ENCODE peak calls at places on chromosome 20, in eight cellular contexts. A is cerebellar nuclear complex; W is activated naive CD4-positive, alpha-beta T cell treated with anti-CD3 and anti-CD28 coated beads, Interleukin-2, amount 50 U/mL, for 72 hours; R is dermis microvascular lymphatic vessel endothelial cell; O is SK-N-DZ; G is pancreas; H is left ventricle myocardium inferior; T is effector CD4-positive, alpha-beta T cell. N is an unnamed sample.

GRCh38 chr20:38114353-38114791 is 50.7 kb downstream of the TGM2 start:
- DNase-seq in G (no peak), W (no peak), A (no peak), R (no peak), O (no peak), T (no peak), H (no peak), N (no peak)

GRCh38 chr20:48329676-48330644 is 497.8 kb downstream of the PREX1 start:
- DNase-seq in W (no peak), A (no peak), H (no peak), T (no peak), R (peak), O (peak), G (no peak), N (peak)

GRCh38 chr20:53283011-53283410 is 310.6 kb downstream of the ZNF217 start:
- DNase-seq in H (no peak), G (no peak), A (no peak), W (no peak), R (no peak), T (no peak), O (no peak), N (no peak)

GRCh38 chr20:5056801-5057599 is 55.7 kb upstream of the SLC23A2 start:
- DNase-seq in A (no peak), W (peak), R (peak), H (peak), G (no peak), T (peak), O (no peak), N (no peak)

GRCh38 chr20:25250508-25250907 is 2.6 kb downstream of the PYGB start:
- DNase-seq in A (no peak), H (no peak), G (no peak), O (no peak), T (no peak), W (no peak), R (no peak), N (no peak)

GRCh38 chr20:57229490-57229889 is 37.0 kb downstream of the BMP7 start:
- DNase-seq in A (no peak), W (no peak), R (no peak), G (no peak), O (no peak), T (no peak), H (no peak), N (no peak)

GRCh38 chr20:51026317-51026716 is 3.4 kb upstream of the KCNG1 start:
- DNase-seq in T (no peak), W (no peak), G (no peak), H (no peak), O (no peak), A (no peak), R (no peak), N (no peak)

GRCh38 chr20:64226686-64227576 is 28.6 kb upstream of the PCMTD2 start:
- DNase-seq in H (no peak), O (no peak), R (no peak), T (no peak), W (no peak), G (peak), A (no peak), N (no peak)

GRCh38 chr20:5714261-5715041 is 35.8 kb upstream of the SHLD1 start:
- DNase-seq in T (peak), H (no peak), A (no peak), G (no peak), O (no peak), W (peak), R (peak), N (no peak)

GRCh38 chr20:23231561-23232218 is 118.9 kb upstream of the NXT1 start:
- DNase-seq in H (no peak), G (no peak), O (no peak), A (no peak), R (no peak), W (no peak), T (no peak), N (no peak)

GRCh38 chr20:21109144-21109543 is 3.0 kb upstream of the LINC00237 start:
- DNase-seq in H (no peak), O (no peak), G (no peak), T (no peak), W (no peak), R (no peak), A (no peak), N (no peak)

GRCh38 chr20:384723-385122 is 4.2 kb downstream of the TRIB3 start:
- DNase-seq in T (no peak), H (no peak), W (no peak), O (no peak), G (no peak), R (no peak), A (no peak), N (no peak)

GRCh38 chr20:60512436-60512835 is 554.2 kb downstream of the CDH26 start:
- DNase-seq in G (no peak), R (no peak), T (no peak), H (no peak), O (no peak), W (no peak), A (no peak), N (no peak)

GRCh38 chr20:45097485-45098095 is 3.3 kb downstream of the KCNS1 start:
- DNase-seq in G (no peak), R (no peak), O (no peak), H (no peak), T (no peak), W (peak), A (no peak), N (peak)

GRCh38 chr20:14410869-14411555 is 73.6 kb upstream of the FLRT3 start:
- DNase-seq in T (no peak), W (no peak), A (no peak), H (no peak), O (no peak), G (no peak), R (no peak), N (no peak)

GRCh38 chr20:46261456-46262253 is 46.6 kb downstream of the CDH22 start:
- DNase-seq in G (no peak), H (no peak), O (no peak), R (no peak), T (no peak), A (peak), W (no peak), N (no peak)

GRCh38 chr20:39532205-39532604 is 570.1 kb downstream of the DHX35 start:
- DNase-seq in W (no peak), R (no peak), G (no peak), T (no peak), A (no peak), H (no peak), O (no peak), N (no peak)

GRCh38 chr20:57392512-57393271 is 1.5 kb downstream of the RBM38 start:
- DNase-seq in G (peak), H (peak), W (peak), A (no peak), R (no peak), T (peak), O (no peak), N (no peak)

GRCh38 chr20:4601630-4602296 is 119.9 kb upstream of the PRND start:
- DNase-seq in A (no peak), G (peak), W (no peak), R (no peak), O (no peak), T (no peak), H (peak), N (peak)

GRCh38 chr20:38599410-38599882 is 2.2 kb upstream of the ARHGAP40 start:
- DNase-seq in O (no peak), W (no peak), H (peak), R (peak), T (no peak), G (peak), A (no peak), N (peak)

GRCh38 chr20:51457281-51457932 is 85.1 kb downstream of the NFATC2 start:
- DNase-seq in T (no peak), A (no peak), R (peak), O (no peak), G (peak), W (no peak), H (peak), N (peak)

GRCh38 chr20:8260837-8261241 is 128.8 kb downstream of the PLCB1 start:
- DNase-seq in G (no peak), H (peak), A (no peak), O (no peak), T (no peak), W (no peak), R (no peak), N (no peak)

GRCh38 chr20:62702886-62703852 is 5.5 kb upstream of the NTSR1 start:
- DNase-seq in G (no peak), H (no peak), A (no peak), R (peak), O (no peak), W (no peak), T (no peak), N (no peak)

GRCh38 chr20:3661060-3661820 is 2.0 kb downstream of the GFRA4 start:
- DNase-seq in T (no peak), O (no peak), W (no peak), R (no peak), H (no peak), A (no peak), G (no peak), N (peak)

GRCh38 chr20:2694519-2694918 is 1.9 kb downstream of the EBF4 start:
- DNase-seq in H (no peak), R (no peak), O (no peak), G (no peak), A (no peak), T (no peak), W (no peak), N (no peak)

GRCh38 chr20:46811328-46812084 is 83.1 kb upstream of the EYA2 start:
- DNase-seq in G (no peak), H (no peak), A (no peak), W (no peak), T (no peak), O (no peak), R (no peak), N (peak)

GRCh38 chr20:43774754-43775153 is 48.0 kb upstream of the GTSF1L start:
- DNase-seq in T (no peak), W (no peak), A (no peak), H (no peak), R (no peak), O (no peak), G (no peak), N (no peak)

GRCh38 chr20:31677553-31678260 is 40.0 kb downstream of the COX4I2 start:
- DNase-seq in A (no peak), G (no peak), T (no peak), H (no peak), O (no peak), W (no peak), R (no peak), N (no peak)

GRCh38 chr20:19783966-19784401 is 25.9 kb downstream of the RIN2 start:
- DNase-seq in R (peak), A (no peak), T (no peak), O (no peak), G (no peak), W (no peak), H (peak), N (peak)

GRCh38 chr20:49866051-49866450 is 49.3 kb downstream of the SPATA2 start:
- DNase-seq in W (no peak), A (no peak), H (no peak), T (no peak), R (no peak), O (no peak), G (no peak), N (no peak)

GRCh38 chr20:38052870-38053269 is 19.3 kb downstream of the RPRD1B start:
- DNase-seq in H (no peak), T (no peak), A (no peak), G (no peak), O (no peak), R (no peak), W (no peak), N (no peak)

N was measured in SK-N-SH.